ENCODE peak calls at places on chromosomes 12 and 14, in seven cellular contexts. K is CD8-positive, alpha-beta T cell; J is MV-4-11; H is endothelial cell of umbilical vein; D is amniotic stem cell; V is GM04504; C is IMR-90. F is an unnamed sample.

GRCh38 chr12:31006416-31007152 is 67.1 kb upstream of the DDX11 start:
- DNase-seq in K (no peak), J (no peak), H (no peak), D (no peak), V (no peak), C (no peak), F (no peak)

GRCh38 chr14:29755311-29756052 is 172.2 kb downstream of the PRKD1 start:
- DNase-seq in K (no peak), J (no peak), H (peak), D (no peak), V (no peak), C (no peak), F (no peak)

GRCh38 chr14:101854366-101854765 is 92.9 kb downstream of the PPP2R5C start:
- DNase-seq in K (no peak), J (peak), H (no peak), D (no peak), V (no peak), C (peak), F (no peak)

GRCh38 chr12:14714437-14714836 is 18.0 kb upstream of the GUCY2C start:
- DNase-seq in K (no peak), J (no peak), H (no peak), D (no peak), V (no peak), C (no peak), F (no peak)

GRCh38 chr12:53518381-53518780 is 11.1 kb upstream of the NPFF start:
- DNase-seq in K (no peak), J (no peak), H (no peak), D (no peak), V (no peak), C (peak), F (no peak)

GRCh38 chr12:57772429-57773322 is at the start of gene EEF1AKMT3:
- DNase-seq in K (no peak), J (peak), H (peak), D (peak), V (no peak), C (peak), F (peak)

GRCh38 chr14:64732536-64733120 is 28.4 kb downstream of the PLEKHG3 start:
- DNase-seq in K (no peak), J (no peak), H (no peak), D (no peak), V (no peak), C (no peak), F (no peak)

GRCh38 chr14:93155667-93156066 is 29.0 kb downstream of the MOAP1 start:
- DNase-seq in K (no peak), J (peak), H (no peak), D (no peak), V (no peak), C (no peak), F (no peak)

GRCh38 chr12:57242691-57243454 is 8.1 kb downstream of the STAC3 start:
- DNase-seq in K (peak), J (peak), H (peak), D (no peak), V (no peak), C (peak), F (peak)

GRCh38 chr14:33943081-33943480 is 7.8 kb downstream of the EGLN3 start:
- DNase-seq in K (no peak), J (no peak), H (no peak), D (no peak), V (no peak), C (no peak), F (peak)

GRCh38 chr12:107468182-107468581 is 217.4 kb upstream of the PWP1 start:
- DNase-seq in K (no peak), J (no peak), H (no peak), D (no peak), V (no peak), C (peak), F (no peak)

GRCh38 chr12:47903927-47904646 is 707 bp downstream of the VDR start:
- DNase-seq in K (peak), J (peak), H (peak), D (peak), V (peak), C (peak), F (no peak)

GRCh38 chr12:114841557-114842251 is 157.7 kb upstream of the TBX3 start:
- DNase-seq in K (no peak), J (no peak), H (no peak), D (no peak), V (no peak), C (no peak), F (no peak)

GRCh38 chr14:58808828-58809227 is 171.1 kb downstream of the DACT1 start:
- DNase-seq in K (no peak), J (no peak), H (peak), D (no peak), V (no peak), C (peak), F (peak)

GRCh38 chr12:54005853-54006699 is 2.7 kb upstream of the HOXC8 start:
- DNase-seq in K (peak), J (peak), H (peak), D (peak), V (peak), C (peak), F (no peak)

GRCh38 chr14:53692451-53693330 is 263.9 kb downstream of the BMP4 start:
- DNase-seq in K (no peak), J (no peak), H (no peak), D (no peak), V (no peak), C (no peak), F (no peak)

GRCh38 chr12:109523504-109523903 is 46.1 kb downstream of the UBE3B start:
- DNase-seq in K (no peak), J (no peak), H (no peak), D (no peak), V (no peak), C (no peak), F (no peak)

GRCh38 chr12:53984901-53985357 is at the start of gene HOXC10:
- DNase-seq in K (peak), J (peak), H (peak), D (peak), V (peak), C (peak), F (no peak)

GRCh38 chr12:111056618-111057521 is 136.5 kb upstream of the MYL2 start:
- DNase-seq in K (peak), J (peak), H (no peak), D (no peak), V (no peak), C (no peak), F (no peak)

GRCh38 chr12:3078086-3078820 is 1.1 kb downstream of the TSPAN9 start:
- DNase-seq in K (no peak), J (no peak), H (peak), D (no peak), V (no peak), C (no peak), F (no peak)

F was measured in LNCaP clone FGC.